ENCODE peak calls at places on chromosomes 6 and 20, in nine cellular contexts. One of them, this sample, is unnamed.

GRCh38 chr6:107716688-107717089 is 107.4 kb downstream of the SCML4 start:
- DNase-seq in breast epithelium: no peak
- DNase-seq in adrenal gland: no peak
- DNase-seq in A549: no peak
- DNase-seq in IMR-90: peak
- DNase-seq in tibial nerve: no peak
- DNase-seq in suprapubic skin: no peak
- DNase-seq in heart left ventricle: no peak
- DNase-seq in endothelial cell of umbilical vein: no peak
- DNase-seq in this sample: peak

GRCh38 chr20:3874194-3874824 is 14.9 kb upstream of the PANK2 start:
- DNase-seq in suprapubic skin: no peak
- DNase-seq in tibial nerve: no peak
- DNase-seq in A549: no peak
- DNase-seq in heart left ventricle: no peak
- DNase-seq in breast epithelium: no peak
- DNase-seq in IMR-90: no peak
- DNase-seq in endothelial cell of umbilical vein: no peak
- DNase-seq in adrenal gland: no peak
- DNase-seq in this sample: no peak

GRCh38 chr6:73704260-73704659 is 8.3 kb downstream of the CD109 start:
- DNase-seq in IMR-90: peak
- DNase-seq in heart left ventricle: no peak
- DNase-seq in adrenal gland: no peak
- DNase-seq in endothelial cell of umbilical vein: peak
- DNase-seq in breast epithelium: peak
- DNase-seq in suprapubic skin: peak
- DNase-seq in A549: peak
- DNase-seq in tibial nerve: no peak
- DNase-seq in this sample: no peak

GRCh38 chr6:23350752-23351453 is 775.1 kb upstream of the NRSN1 start:
- DNase-seq in IMR-90: no peak
- DNase-seq in suprapubic skin: no peak
- DNase-seq in heart left ventricle: no peak
- DNase-seq in tibial nerve: no peak
- DNase-seq in A549: no peak
- DNase-seq in endothelial cell of umbilical vein: no peak
- DNase-seq in breast epithelium: no peak
- DNase-seq in adrenal gland: no peak
- DNase-seq in this sample: no peak

GRCh38 chr6:2782825-2783187 is 17.6 kb downstream of the WRNIP1 start:
- DNase-seq in breast epithelium: no peak
- DNase-seq in endothelial cell of umbilical vein: no peak
- DNase-seq in A549: no peak
- DNase-seq in suprapubic skin: no peak
- DNase-seq in IMR-90: no peak
- DNase-seq in heart left ventricle: no peak
- DNase-seq in tibial nerve: no peak
- DNase-seq in adrenal gland: no peak
- DNase-seq in this sample: no peak

GRCh38 chr6:134519456-134519855 is 201.5 kb upstream of the SGK1 start:
- DNase-seq in heart left ventricle: peak
- DNase-seq in endothelial cell of umbilical vein: peak
- DNase-seq in adrenal gland: peak
- DNase-seq in IMR-90: peak
- DNase-seq in breast epithelium: no peak
- DNase-seq in tibial nerve: no peak
- DNase-seq in suprapubic skin: no peak
- DNase-seq in A549: no peak
- DNase-seq in this sample: peak

GRCh38 chr6:169141706-169142705 is 111.6 kb downstream of the THBS2 start:
- DNase-seq in endothelial cell of umbilical vein: no peak
- DNase-seq in A549: no peak
- DNase-seq in IMR-90: peak
- DNase-seq in breast epithelium: no peak
- DNase-seq in suprapubic skin: peak
- DNase-seq in tibial nerve: no peak
- DNase-seq in adrenal gland: no peak
- DNase-seq in heart left ventricle: peak
- DNase-seq in this sample: peak

GRCh38 chr20:25399038-25399430 is 8.4 kb upstream of the ABHD12 start:
- DNase-seq in breast epithelium: peak
- DNase-seq in tibial nerve: no peak
- DNase-seq in IMR-90: peak
- DNase-seq in suprapubic skin: no peak
- DNase-seq in adrenal gland: peak
- DNase-seq in heart left ventricle: peak
- DNase-seq in A549: peak
- DNase-seq in endothelial cell of umbilical vein: peak
- DNase-seq in this sample: peak

GRCh38 chr6:113659762-113660404 is 197.3 kb upstream of the MARCKS start:
- DNase-seq in adrenal gland: no peak
- DNase-seq in IMR-90: no peak
- DNase-seq in suprapubic skin: no peak
- DNase-seq in tibial nerve: no peak
- DNase-seq in A549: no peak
- DNase-seq in breast epithelium: no peak
- DNase-seq in heart left ventricle: no peak
- DNase-seq in endothelial cell of umbilical vein: no peak
- DNase-seq in this sample: no peak

GRCh38 chr20:23046431-23046830 is 3.0 kb downstream of the THBD start:
- DNase-seq in heart left ventricle: no peak
- DNase-seq in adrenal gland: no peak
- DNase-seq in tibial nerve: no peak
- DNase-seq in IMR-90: no peak
- DNase-seq in suprapubic skin: no peak
- DNase-seq in endothelial cell of umbilical vein: no peak
- DNase-seq in breast epithelium: no peak
- DNase-seq in A549: no peak
- DNase-seq in this sample: peak

GRCh38 chr6:135576055-135576454 is 78.5 kb upstream of the AHI1 start:
- DNase-seq in tibial nerve: no peak
- DNase-seq in suprapubic skin: no peak
- DNase-seq in breast epithelium: no peak
- DNase-seq in heart left ventricle: no peak
- DNase-seq in IMR-90: peak
- DNase-seq in endothelial cell of umbilical vein: no peak
- DNase-seq in adrenal gland: no peak
- DNase-seq in A549: no peak
- DNase-seq in this sample: no peak

GRCh38 chr6:125057392-125058246 is 95.4 kb downstream of the RNF217 start:
- DNase-seq in heart left ventricle: no peak
- DNase-seq in tibial nerve: no peak
- DNase-seq in adrenal gland: no peak
- DNase-seq in A549: no peak
- DNase-seq in suprapubic skin: no peak
- DNase-seq in endothelial cell of umbilical vein: no peak
- DNase-seq in IMR-90: no peak
- DNase-seq in breast epithelium: no peak
- DNase-seq in this sample: no peak

GRCh38 chr6:166950443-166950821 is 5.9 kb downstream of the RNASET2 start:
- DNase-seq in tibial nerve: no peak
- DNase-seq in IMR-90: no peak
- DNase-seq in breast epithelium: no peak
- DNase-seq in suprapubic skin: no peak
- DNase-seq in A549: no peak
- DNase-seq in adrenal gland: no peak
- DNase-seq in endothelial cell of umbilical vein: no peak
- DNase-seq in heart left ventricle: no peak
- DNase-seq in this sample: no peak

GRCh38 chr6:138289739-138290138 is 71.4 kb upstream of the PBOV1 start:
- DNase-seq in heart left ventricle: no peak
- DNase-seq in IMR-90: no peak
- DNase-seq in A549: peak
- DNase-seq in breast epithelium: no peak
- DNase-seq in endothelial cell of umbilical vein: no peak
- DNase-seq in suprapubic skin: no peak
- DNase-seq in tibial nerve: no peak
- DNase-seq in adrenal gland: no peak
- DNase-seq in this sample: peak

GRCh38 chr6:29336269-29336668 is 32.4 kb downstream of the OR5V1 start:
- DNase-seq in heart left ventricle: no peak
- DNase-seq in adrenal gland: no peak
- DNase-seq in suprapubic skin: no peak
- DNase-seq in breast epithelium: no peak
- DNase-seq in tibial nerve: no peak
- DNase-seq in A549: no peak
- DNase-seq in endothelial cell of umbilical vein: no peak
- DNase-seq in IMR-90: no peak
- DNase-seq in this sample: no peak

GRCh38 chr20:37095609-37096414 is at the start of gene RBL1:
- DNase-seq in breast epithelium: peak
- DNase-seq in tibial nerve: peak
- DNase-seq in suprapubic skin: peak
- DNase-seq in A549: peak
- DNase-seq in endothelial cell of umbilical vein: peak
- DNase-seq in heart left ventricle: peak
- DNase-seq in adrenal gland: peak
- DNase-seq in IMR-90: peak
- DNase-seq in this sample: peak
- TF ChIP-seq POLR2A in breast epithelium: no peak
- TF ChIP-seq POLR2A in tibial nerve: peak
- TF ChIP-seq POLR2A in suprapubic skin: no peak
- TF ChIP-seq POLR2A in A549: peak
- TF ChIP-seq POLR2A in endothelial cell of umbilical vein: peak
- TF ChIP-seq POLR2A in heart left ventricle: peak
- TF ChIP-seq POLR2A in adrenal gland: no peak
- TF ChIP-seq POLR2A in IMR-90: no peak
- TF ChIP-seq POLR2A in this sample: peak

DNA sequence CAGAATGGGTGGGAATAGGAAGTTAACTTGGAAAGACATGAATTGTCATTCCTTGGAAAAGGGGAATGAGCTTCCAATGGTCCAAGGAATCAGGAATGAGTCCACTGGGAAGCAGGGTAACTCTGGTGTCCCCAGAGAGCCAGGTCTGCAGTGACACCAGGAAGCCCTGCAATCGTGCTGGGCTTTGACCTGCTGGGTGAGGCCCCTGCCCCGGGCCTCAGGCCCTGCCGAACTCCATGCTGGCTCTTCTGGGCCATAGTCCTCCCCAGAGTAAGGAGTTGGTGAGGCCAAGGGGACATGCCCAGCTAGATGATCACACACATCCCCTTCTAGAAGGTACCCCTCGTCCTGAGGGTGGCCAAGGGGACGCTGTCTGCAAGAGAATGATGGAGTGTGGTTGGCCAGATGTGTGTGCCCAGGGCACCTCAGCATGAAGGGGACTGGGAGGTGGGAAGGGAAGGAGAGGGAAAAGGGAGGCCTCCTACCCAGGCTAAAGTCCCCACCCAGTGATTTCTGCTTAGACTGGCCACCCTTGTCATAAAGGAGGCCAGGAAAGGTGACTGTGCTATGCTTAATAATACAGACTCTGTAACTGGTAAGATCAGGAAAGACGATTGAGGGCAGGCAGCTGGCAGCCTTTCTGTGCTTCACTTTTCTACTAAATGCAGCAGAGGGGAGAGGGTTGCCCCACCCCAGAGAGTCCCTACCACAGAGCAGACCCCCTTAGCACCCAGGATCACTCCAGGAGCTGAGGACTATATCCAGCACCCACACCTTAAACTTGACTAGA is 119.3 kb downstream of the SNX5 start:
- DNase-seq in tibial nerve: no peak
- DNase-seq in A549: no peak
- DNase-seq in IMR-90: no peak
- DNase-seq in heart left ventricle: no peak
- DNase-seq in suprapubic skin: no peak
- DNase-seq in endothelial cell of umbilical vein: no peak
- DNase-seq in adrenal gland: no peak
- DNase-seq in breast epithelium: no peak
- DNase-seq in this sample: no peak
- TF ChIP-seq POLR2A in tibial nerve: no peak
- TF ChIP-seq POLR2A in A549: no peak
- TF ChIP-seq POLR2A in IMR-90: no peak
- TF ChIP-seq POLR2A in heart left ventricle: no peak
- TF ChIP-seq POLR2A in suprapubic skin: no peak
- TF ChIP-seq POLR2A in endothelial cell of umbilical vein: no peak
- TF ChIP-seq POLR2A in adrenal gland: no peak
- TF ChIP-seq POLR2A in breast epithelium: no peak
- TF ChIP-seq POLR2A in this sample: no peak

GRCh38 chr6:109443425-109443950 is 3.0 kb downstream of the SMPD2 start:
- DNase-seq in IMR-90: no peak
- DNase-seq in breast epithelium: no peak
- DNase-seq in adrenal gland: no peak
- DNase-seq in tibial nerve: no peak
- DNase-seq in A549: no peak
- DNase-seq in endothelial cell of umbilical vein: no peak
- DNase-seq in suprapubic skin: no peak
- DNase-seq in heart left ventricle: no peak
- DNase-seq in this sample: no peak

GRCh38 chr6:109445382-109445781 is 4.9 kb downstream of the SMPD2 start:
- DNase-seq in tibial nerve: no peak
- DNase-seq in A549: peak
- DNase-seq in endothelial cell of umbilical vein: no peak
- DNase-seq in IMR-90: no peak
- DNase-seq in heart left ventricle: no peak
- DNase-seq in suprapubic skin: no peak
- DNase-seq in adrenal gland: no peak
- DNase-seq in breast epithelium: no peak
- DNase-seq in this sample: no peak

GRCh38 chr6:109441069-109441816 is 719 bp downstream of the SMPD2 start:
- DNase-seq in breast epithelium: peak
- DNase-seq in suprapubic skin: no peak
- DNase-seq in endothelial cell of umbilical vein: peak
- DNase-seq in adrenal gland: peak
- DNase-seq in heart left ventricle: peak
- DNase-seq in IMR-90: peak
- DNase-seq in A549: peak
- DNase-seq in tibial nerve: no peak
- DNase-seq in this sample: peak

GRCh38 chr6:109440325-109441068 is at the start of the genes PPIL6 and SMPD2:
- DNase-seq in endothelial cell of umbilical vein: peak
- DNase-seq in adrenal gland: peak
- DNase-seq in breast epithelium: peak
- DNase-seq in suprapubic skin: peak
- DNase-seq in IMR-90: peak
- DNase-seq in tibial nerve: peak
- DNase-seq in A549: peak
- DNase-seq in heart left ventricle: peak
- DNase-seq in this sample: peak

GRCh38 chr6:109442393-109442924 is 1.9 kb downstream of the SMPD2 start:
- DNase-seq in suprapubic skin: no peak
- DNase-seq in breast epithelium: no peak
- DNase-seq in heart left ventricle: no peak
- DNase-seq in A549: no peak
- DNase-seq in tibial nerve: no peak
- DNase-seq in endothelial cell of umbilical vein: no peak
- DNase-seq in IMR-90: no peak
- DNase-seq in adrenal gland: no peak
- DNase-seq in this sample: no peak
- TF ChIP-seq POLR2A in suprapubic skin: no peak
- TF ChIP-seq POLR2A in breast epithelium: no peak
- TF ChIP-seq POLR2A in heart left ventricle: no peak
- TF ChIP-seq POLR2A in A549: no peak
- TF ChIP-seq POLR2A in tibial nerve: no peak
- TF ChIP-seq POLR2A in endothelial cell of umbilical vein: no peak
- TF ChIP-seq POLR2A in IMR-90: no peak
- TF ChIP-seq POLR2A in adrenal gland: no peak
- TF ChIP-seq POLR2A in this sample: no peak

DNA sequence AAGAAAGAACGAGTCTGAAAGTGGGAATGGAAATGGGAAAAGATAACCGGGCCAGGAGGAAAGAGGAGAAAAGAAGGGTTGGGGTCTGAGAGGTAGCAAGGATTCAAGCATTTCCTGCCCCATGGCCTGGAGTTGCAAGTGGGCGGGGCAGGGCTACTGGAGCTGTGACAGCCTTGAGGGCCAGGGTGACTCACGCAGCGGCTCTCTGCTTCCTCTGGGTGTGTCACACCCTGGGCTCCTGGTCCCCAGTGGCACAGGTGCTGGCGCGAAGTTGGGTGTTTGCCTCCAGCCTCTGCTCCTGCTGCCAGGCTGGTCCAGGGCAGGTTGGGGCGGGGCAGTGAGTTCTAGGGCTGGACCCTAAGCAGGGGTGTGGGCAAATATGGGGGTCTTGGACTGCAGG is 3.3 kb upstream of the ULBP3 start:
- DNase-seq in suprapubic skin: peak
- DNase-seq in breast epithelium: peak
- DNase-seq in A549: peak
- DNase-seq in adrenal gland: peak
- DNase-seq in endothelial cell of umbilical vein: no peak
- DNase-seq in heart left ventricle: no peak
- DNase-seq in tibial nerve: no peak
- DNase-seq in IMR-90: peak
- DNase-seq in this sample: peak
- TF ChIP-seq POLR2A in suprapubic skin: no peak
- TF ChIP-seq POLR2A in breast epithelium: no peak
- TF ChIP-seq POLR2A in A549: no peak
- TF ChIP-seq POLR2A in adrenal gland: no peak
- TF ChIP-seq POLR2A in endothelial cell of umbilical vein: no peak
- TF ChIP-seq POLR2A in heart left ventricle: no peak
- TF ChIP-seq POLR2A in tibial nerve: no peak
- TF ChIP-seq POLR2A in IMR-90: no peak
- TF ChIP-seq POLR2A in this sample: no peak

This sample was measured in NB4.